ENCODE peak calls at places on chromosome 20, in five cellular contexts. One of them, this sample, is unnamed.

GRCh38 chr20:19888269-19888669 is 128.9 kb upstream of the NAA20 start:
- DNase-seq in SJSA1: no peak
- DNase-seq in GM04503: no peak
- DNase-seq in Karpas-422: peak
- DNase-seq in NCI-H2029: peak
- DNase-seq in this sample: peak

GRCh38 chr20:4297141-4297826 is 281.9 kb upstream of the RNF24 start:
- DNase-seq in SJSA1: no peak
- DNase-seq in GM04503: peak
- DNase-seq in Karpas-422: no peak
- DNase-seq in NCI-H2029: no peak
- DNase-seq in this sample: no peak

GRCh38 chr20:57214427-57214826 is 52.0 kb downstream of the BMP7 start:
- DNase-seq in SJSA1: no peak
- DNase-seq in GM04503: no peak
- DNase-seq in Karpas-422: no peak
- DNase-seq in NCI-H2029: no peak
- DNase-seq in this sample: no peak

GRCh38 chr20:11231742-11232141 is 557.9 kb upstream of the JAG1 start:
- DNase-seq in SJSA1: no peak
- DNase-seq in GM04503: no peak
- DNase-seq in Karpas-422: no peak
- DNase-seq in NCI-H2029: no peak
- DNase-seq in this sample: no peak

GRCh38 chr20:59972037-59972801 is 14.0 kb downstream of the CDH26 start:
- DNase-seq in SJSA1: no peak
- DNase-seq in GM04503: no peak
- DNase-seq in Karpas-422: no peak
- DNase-seq in NCI-H2029: no peak
- DNase-seq in this sample: no peak

GRCh38 chr20:36728986-36729385 is 16.9 kb downstream of the NDRG3 start:
- DNase-seq in SJSA1: no peak
- DNase-seq in GM04503: no peak
- DNase-seq in Karpas-422: peak
- DNase-seq in NCI-H2029: no peak
- DNase-seq in this sample: no peak

GRCh38 chr20:16575390-16576140 is 2.3 kb upstream of the KIF16B start:
- DNase-seq in SJSA1: no peak
- DNase-seq in GM04503: no peak
- DNase-seq in Karpas-422: no peak
- DNase-seq in NCI-H2029: no peak
- DNase-seq in this sample: no peak

GRCh38 chr20:62623488-62624324 is 18.6 kb upstream of the SLCO4A1 start:
- DNase-seq in SJSA1: peak
- DNase-seq in GM04503: peak
- DNase-seq in Karpas-422: peak
- DNase-seq in NCI-H2029: peak
- DNase-seq in this sample: peak

GRCh38 chr20:51966296-51966971 is 164.1 kb upstream of the SALL4 start:
- DNase-seq in SJSA1: peak
- DNase-seq in GM04503: no peak
- DNase-seq in Karpas-422: peak
- DNase-seq in NCI-H2029: no peak
- DNase-seq in this sample: peak

GRCh38 chr20:38304845-38305447 is 990 bp downstream of the BPI start:
- DNase-seq in SJSA1: peak
- DNase-seq in GM04503: no peak
- DNase-seq in Karpas-422: peak
- DNase-seq in NCI-H2029: no peak
- DNase-seq in this sample: peak

GRCh38 chr20:55793986-55794385 is 211.3 kb downstream of the CBLN4 start:
- DNase-seq in SJSA1: no peak
- DNase-seq in GM04503: no peak
- DNase-seq in Karpas-422: no peak
- DNase-seq in NCI-H2029: no peak
- DNase-seq in this sample: no peak

GRCh38 chr20:30485331-30486102 is 771.9 kb upstream of the DEFB115 start:
- DNase-seq in SJSA1: no peak
- DNase-seq in GM04503: no peak
- DNase-seq in Karpas-422: no peak
- DNase-seq in NCI-H2029: no peak
- DNase-seq in this sample: no peak

GRCh38 chr20:21125072-21125848 is 622 bp upstream of the KIZ start:
- DNase-seq in SJSA1: peak
- DNase-seq in GM04503: peak
- DNase-seq in Karpas-422: no peak
- DNase-seq in NCI-H2029: peak
- DNase-seq in this sample: no peak

GRCh38 chr20:13494019-13494418 is 144.7 kb downstream of the TASP1 start:
- DNase-seq in SJSA1: no peak
- DNase-seq in GM04503: no peak
- DNase-seq in Karpas-422: no peak
- DNase-seq in NCI-H2029: no peak
- DNase-seq in this sample: no peak

GRCh38 chr20:1734269-1734858 is 76.8 kb upstream of the SIRPG start:
- DNase-seq in SJSA1: no peak
- DNase-seq in GM04503: peak
- DNase-seq in Karpas-422: no peak
- DNase-seq in NCI-H2029: no peak
- DNase-seq in this sample: peak

GRCh38 chr20:63641792-63642517 is 11.3 kb downstream of the STMN3 start:
- DNase-seq in SJSA1: peak
- DNase-seq in GM04503: no peak
- DNase-seq in Karpas-422: peak
- DNase-seq in NCI-H2029: peak
- DNase-seq in this sample: peak

GRCh38 chr20:42628683-42629082 is 561.0 kb downstream of the PTPRT start:
- DNase-seq in SJSA1: no peak
- DNase-seq in GM04503: no peak
- DNase-seq in Karpas-422: no peak
- DNase-seq in NCI-H2029: no peak
- DNase-seq in this sample: no peak

GRCh38 chr20:5691918-5692618 is 58.1 kb upstream of the SHLD1 start:
- DNase-seq in SJSA1: no peak
- DNase-seq in GM04503: no peak
- DNase-seq in Karpas-422: no peak
- DNase-seq in NCI-H2029: peak
- DNase-seq in this sample: no peak

GRCh38 chr20:62214067-62214466 is 6.0 kb downstream of the HRH3 start:
- DNase-seq in SJSA1: no peak
- DNase-seq in GM04503: no peak
- DNase-seq in Karpas-422: peak
- DNase-seq in NCI-H2029: peak
- DNase-seq in this sample: no peak

GRCh38 chr20:50467618-50468373 is 42.4 kb upstream of the PTPN1 start:
- DNase-seq in SJSA1: no peak
- DNase-seq in GM04503: no peak
- DNase-seq in Karpas-422: peak
- DNase-seq in NCI-H2029: no peak
- DNase-seq in this sample: peak

GRCh38 chr20:11711214-11711613 is 206.5 kb upstream of the BTBD3 start:
- DNase-seq in SJSA1: no peak
- DNase-seq in GM04503: no peak
- DNase-seq in Karpas-422: no peak
- DNase-seq in NCI-H2029: no peak
- DNase-seq in this sample: no peak

GRCh38 chr20:54362283-54362682 is 113.1 kb upstream of the DOK5 start:
- DNase-seq in SJSA1: no peak
- DNase-seq in GM04503: no peak
- DNase-seq in Karpas-422: no peak
- DNase-seq in NCI-H2029: no peak
- DNase-seq in this sample: no peak

GRCh38 chr20:46214831-46215488 is 93.3 kb downstream of the CDH22 start:
- DNase-seq in SJSA1: no peak
- DNase-seq in GM04503: no peak
- DNase-seq in Karpas-422: no peak
- DNase-seq in NCI-H2029: no peak
- DNase-seq in this sample: no peak

GRCh38 chr20:1427457-1428054 is 34.7 kb upstream of the FKBP1A start:
- DNase-seq in SJSA1: no peak
- DNase-seq in GM04503: no peak
- DNase-seq in Karpas-422: no peak
- DNase-seq in NCI-H2029: peak
- DNase-seq in this sample: peak

GRCh38 chr20:33832113-33832853 is 21.1 kb downstream of the CHMP4B start:
- DNase-seq in SJSA1: no peak
- DNase-seq in GM04503: no peak
- DNase-seq in Karpas-422: no peak
- DNase-seq in NCI-H2029: no peak
- DNase-seq in this sample: peak

GRCh38 chr20:49810491-49811190 is 2.0 kb upstream of the SLC9A8 start:
- DNase-seq in SJSA1: peak
- DNase-seq in GM04503: no peak
- DNase-seq in Karpas-422: no peak
- DNase-seq in NCI-H2029: no peak
- DNase-seq in this sample: no peak

GRCh38 chr20:4156411-4156810 is 141.1 kb upstream of the RNF24 start:
- DNase-seq in SJSA1: no peak
- DNase-seq in GM04503: no peak
- DNase-seq in Karpas-422: no peak
- DNase-seq in NCI-H2029: no peak
- DNase-seq in this sample: no peak

This sample was measured in endothelial cell of umbilical vein.